ENCODE peak calls at places on chromosomes 2 and 18, in nine cellular contexts. One of them, this sample, is unnamed.

GRCh38 chr18:60987963-60988362 is 345.3 kb upstream of the CDH20 start:
- DNase-seq in endothelial cell: no peak
- DNase-seq in ELR: no peak
- DNase-seq in lower lobe of right lung: no peak
- DNase-seq in retina: no peak
- DNase-seq in AG09319: no peak
- DNase-seq in RCC 7860: no peak
- DNase-seq in tibial artery: no peak
- DNase-seq in left kidney: no peak
- DNase-seq in this sample: no peak

GRCh38 chr2:108220191-108220590 is 19.6 kb upstream of the SULT1C3 start:
- DNase-seq in endothelial cell: no peak
- DNase-seq in ELR: no peak
- DNase-seq in lower lobe of right lung: no peak
- DNase-seq in retina: no peak
- DNase-seq in AG09319: no peak
- DNase-seq in RCC 7860: no peak
- DNase-seq in tibial artery: no peak
- DNase-seq in left kidney: no peak
- DNase-seq in this sample: no peak

GRCh38 chr2:71409611-71410010 is 43.8 kb upstream of the DYSF start:
- DNase-seq in endothelial cell: no peak
- DNase-seq in ELR: no peak
- DNase-seq in lower lobe of right lung: no peak
- DNase-seq in retina: no peak
- DNase-seq in AG09319: no peak
- DNase-seq in RCC 7860: no peak
- DNase-seq in tibial artery: no peak
- DNase-seq in left kidney: no peak
- DNase-seq in this sample: no peak

GRCh38 chr2:239762742-239763269 is 262.3 kb downstream of the NDUFA10 start:
- DNase-seq in endothelial cell: no peak
- DNase-seq in ELR: no peak
- DNase-seq in lower lobe of right lung: no peak
- DNase-seq in retina: peak
- DNase-seq in AG09319: no peak
- DNase-seq in RCC 7860: no peak
- DNase-seq in tibial artery: no peak
- DNase-seq in left kidney: no peak
- DNase-seq in this sample: no peak

GRCh38 chr2:232439758-232440135 is 16.2 kb upstream of the ALPI start:
- DNase-seq in endothelial cell: no peak
- DNase-seq in ELR: no peak
- DNase-seq in lower lobe of right lung: peak
- DNase-seq in retina: no peak
- DNase-seq in AG09319: no peak
- DNase-seq in RCC 7860: no peak
- DNase-seq in tibial artery: no peak
- DNase-seq in left kidney: no peak
- DNase-seq in this sample: no peak

GRCh38 chr2:119689218-119689617 is 10.2 kb downstream of the TMEM177 start:
- DNase-seq in endothelial cell: no peak
- DNase-seq in ELR: no peak
- DNase-seq in lower lobe of right lung: no peak
- DNase-seq in retina: no peak
- DNase-seq in AG09319: no peak
- DNase-seq in RCC 7860: no peak
- DNase-seq in tibial artery: no peak
- DNase-seq in left kidney: no peak
- DNase-seq in this sample: no peak

GRCh38 chr2:75221872-75222271 is 22.6 kb upstream of the TACR1 start:
- DNase-seq in endothelial cell: no peak
- DNase-seq in ELR: peak
- DNase-seq in lower lobe of right lung: no peak
- DNase-seq in retina: no peak
- DNase-seq in AG09319: no peak
- DNase-seq in RCC 7860: peak
- DNase-seq in tibial artery: no peak
- DNase-seq in left kidney: no peak
- DNase-seq in this sample: no peak

GRCh38 chr2:151946856-151947523 is 118.8 kb upstream of the ARL5A start:
- DNase-seq in endothelial cell: peak
- DNase-seq in ELR: peak
- DNase-seq in lower lobe of right lung: no peak
- DNase-seq in retina: no peak
- DNase-seq in AG09319: no peak
- DNase-seq in RCC 7860: no peak
- DNase-seq in tibial artery: peak
- DNase-seq in left kidney: peak
- DNase-seq in this sample: no peak

This sample was measured in frontal cortex.